ENCODE peak calls at places on chromosomes 13 and 19, in eight cellular contexts. E is GM13977, O is brain pericyte, S is K562, M is RPMI8226, N is HuH-7, A is cortex of kidney, F is HEK293T. U is an unnamed sample.

GRCh38 chr19:54324071-54324470 is 11.1 kb upstream of the LILRA5 start:
- DNase-seq in E (no peak), O (no peak), S (no peak), M (no peak), N (no peak), A (no peak), F (no peak), U (no peak)

GRCh38 chr13:112783946-112784500 is 94.2 kb downstream of the ATP11A start:
- DNase-seq in E (no peak), O (no peak), S (no peak), M (no peak), N (no peak), A (no peak), F (no peak), U (no peak)

GRCh38 chr13:91580749-91581148 is 182.3 kb downstream of the GPC5 start:
- DNase-seq in E (no peak), O (no peak), S (no peak), M (no peak), N (no peak), A (no peak), F (no peak), U (no peak)

GRCh38 chr19:8404391-8405151 is 8.5 kb upstream of the MARCHF2 start:
- DNase-seq in E (no peak), O (no peak), S (no peak), M (no peak), N (no peak), A (no peak), F (no peak), U (no peak)

GRCh38 chr13:112059457-112060317 is 7.3 kb upstream of the SOX1 start:
- DNase-seq in E (no peak), O (no peak), S (no peak), M (no peak), N (no peak), A (no peak), F (no peak), U (no peak)

GRCh38 chr19:2627319-2627829 is 75.1 kb downstream of the GNG7 start:
- DNase-seq in E (no peak), O (peak; percentile 49), S (no peak), M (peak; percentile 92), N (no peak), A (no peak), F (no peak), U (no peak)

GRCh38 chr19:48043675-48044258 is at the start of gene CABP5:
- DNase-seq in E (no peak), O (no peak), S (peak; percentile 39), M (no peak), N (no peak), A (no peak), F (no peak), U (no peak)

GRCh38 chr19:40529093-40529954 is 47.3 kb upstream of the SHKBP1 start:
- DNase-seq in E (peak; percentile 99), O (peak; percentile 58), S (peak; percentile 93), M (peak; percentile 82), N (peak; percentile 99), A (no peak), F (peak; percentile 97), U (peak; percentile 100)

GRCh38 chr13:108288741-108289140 is 19.2 kb downstream of the TNFSF13B start:
- DNase-seq in E (no peak), O (no peak), S (no peak), M (no peak), N (no peak), A (no peak), F (no peak), U (no peak)

GRCh38 chr13:44249439-44249838 is 124.2 kb upstream of the SERP2 start:
- DNase-seq in E (no peak), O (peak; percentile 74), S (no peak), M (peak; percentile 26), N (no peak), A (no peak), F (no peak), U (no peak)

GRCh38 chr13:31980842-31981241 is 50.7 kb upstream of the FRY start:
- DNase-seq in E (no peak), O (no peak), S (no peak), M (no peak), N (no peak), A (no peak), F (no peak), U (no peak)

GRCh38 chr13:89407357-89407756 is 1736.2 kb downstream of the SLITRK5 start:
- DNase-seq in E (no peak), O (no peak), S (no peak), M (no peak), N (no peak), A (no peak), F (no peak), U (no peak)

GRCh38 chr19:49837009-49837310 is 14.0 kb upstream of the PTOV1 start:
- DNase-seq in E (no peak), O (no peak), S (no peak), M (no peak), N (no peak), A (no peak), F (no peak), U (no peak)

GRCh38 chr13:33145667-33146066 is 129.4 kb downstream of the KL start:
- DNase-seq in E (no peak), O (no peak), S (no peak), M (no peak), N (no peak), A (no peak), F (no peak), U (no peak)

GRCh38 chr19:46065486-46065885 is 24.7 kb upstream of the IGFL4 start:
- DNase-seq in E (no peak), O (no peak), S (no peak), M (no peak), N (no peak), A (no peak), F (no peak), U (no peak)

GRCh38 chr19:6500837-6501739 is 1.0 kb downstream of the TUBB4A start:
- DNase-seq in E (peak; percentile 21), O (no peak), S (no peak), M (no peak), N (no peak), A (no peak), F (no peak), U (peak; percentile 14)

GRCh38 chr19:17035842-17036424 is 9.3 kb upstream of the CPAMD8 start:
- DNase-seq in E (no peak), O (no peak), S (peak; percentile 61), M (peak; percentile 49), N (no peak), A (no peak), F (no peak), U (no peak)

GRCh38 chr19:42166336-42166735 is 34.1 kb upstream of the POU2F2 start:
- DNase-seq in E (no peak), O (no peak), S (no peak), M (no peak), N (no peak), A (no peak), F (no peak), U (no peak)

GRCh38 chr19:13146763-13147563 is 3.2 kb downstream of the STX10 start:
- DNase-seq in E (no peak), O (no peak), S (peak; percentile 63), M (peak; percentile 73), N (no peak), A (no peak), F (no peak), U (no peak)